ENCODE peak calls at places on chromosomes 13 and 19, in four cellular contexts. One of them, this sample, is unnamed.

GRCh38 chr13:83882626-83882959 is 319 bp upstream of the SLITRK1 start:
- DNase-seq in neural progenitor cell: no peak
- DNase-seq in H1: no peak
- DNase-seq in lung: no peak
- DNase-seq in this sample: no peak

GRCh38 chr19:23772668-23773063 is 14.0 kb upstream of the ZNF681 start:
- DNase-seq in neural progenitor cell: no peak
- DNase-seq in lung: no peak
- DNase-seq in H1: no peak
- DNase-seq in this sample: no peak

GRCh38 chr19:12195501-12195860 is 32.6 kb downstream of the ZNF136 start:
- DNase-seq in H1: no peak
- DNase-seq in neural progenitor cell: no peak
- DNase-seq in lung: no peak
- DNase-seq in this sample: no peak

GRCh38 chr19:45153339-45154063 is 7.3 kb downstream of the NKPD1 start:
- DNase-seq in lung: no peak
- DNase-seq in H1: no peak
- DNase-seq in neural progenitor cell: peak
- DNase-seq in this sample: peak

GRCh38 chr19:51365211-51366049 is 758 bp downstream of the ETFB start:
- DNase-seq in neural progenitor cell: no peak
- DNase-seq in H1: no peak
- DNase-seq in lung: no peak
- DNase-seq in this sample: peak

GRCh38 chr13:51212808-51213728 is 9.1 kb upstream of the FAM124A start:
- DNase-seq in H1: no peak
- DNase-seq in lung: no peak
- DNase-seq in neural progenitor cell: no peak
- DNase-seq in this sample: no peak

GRCh38 chr13:44373601-44374347 is at the start of gene SERP2:
- DNase-seq in lung: no peak
- DNase-seq in H1: peak
- DNase-seq in neural progenitor cell: peak
- DNase-seq in this sample: peak

GRCh38 chr13:39350461-39350881 is 252.5 kb downstream of the LHFPL6 start:
- DNase-seq in H1: no peak
- DNase-seq in neural progenitor cell: peak
- DNase-seq in lung: no peak
- DNase-seq in this sample: no peak

GRCh38 chr13:29561918-29562317 is 33.6 kb downstream of the SLC7A1 start:
- DNase-seq in lung: no peak
- DNase-seq in neural progenitor cell: no peak
- DNase-seq in H1: no peak
- DNase-seq in this sample: no peak

GRCh38 chr13:97141564-97142005 is 80.5 kb upstream of the MBNL2 start:
- DNase-seq in H1: peak
- DNase-seq in neural progenitor cell: peak
- DNase-seq in lung: peak
- DNase-seq in this sample: peak

GRCh38 chr13:86002921-86003488 is 203.8 kb upstream of the SLITRK6 start:
- DNase-seq in neural progenitor cell: peak
- DNase-seq in H1: no peak
- DNase-seq in lung: no peak
- DNase-seq in this sample: no peak

GRCh38 chr19:33509774-33510173 is 11.8 kb downstream of the PEPD start:
- DNase-seq in neural progenitor cell: no peak
- DNase-seq in lung: no peak
- DNase-seq in H1: no peak
- DNase-seq in this sample: no peak

GRCh38 chr13:100363351-100363750 is 225.2 kb downstream of the GGACT start:
- DNase-seq in H1: no peak
- DNase-seq in lung: no peak
- DNase-seq in neural progenitor cell: no peak
- DNase-seq in this sample: no peak

GRCh38 chr13:59476376-59476775 is 687.4 kb downstream of the DIAPH3 start:
- DNase-seq in H1: no peak
- DNase-seq in neural progenitor cell: no peak
- DNase-seq in lung: no peak
- DNase-seq in this sample: no peak

GRCh38 chr19:31387662-31388175 is 38.5 kb upstream of the TSHZ3 start:
- DNase-seq in lung: no peak
- DNase-seq in neural progenitor cell: peak
- DNase-seq in H1: no peak
- DNase-seq in this sample: no peak

GRCh38 chr13:62678039-62678438 is 1262.4 kb upstream of the PCDH20 start:
- DNase-seq in neural progenitor cell: no peak
- DNase-seq in H1: no peak
- DNase-seq in lung: no peak
- DNase-seq in this sample: no peak

GRCh38 chr13:39803156-39803555 is 147.7 kb downstream of the COG6 start:
- DNase-seq in lung: no peak
- DNase-seq in neural progenitor cell: no peak
- DNase-seq in H1: no peak
- DNase-seq in this sample: no peak

GRCh38 chr13:79711631-79712030 is 230.7 kb downstream of the NDFIP2 start:
- DNase-seq in lung: no peak
- DNase-seq in neural progenitor cell: no peak
- DNase-seq in H1: no peak
- DNase-seq in this sample: no peak

GRCh38 chr13:110470272-110471009 is 91.1 kb downstream of the RAB20 start:
- DNase-seq in H1: no peak
- DNase-seq in lung: no peak
- DNase-seq in neural progenitor cell: no peak
- DNase-seq in this sample: no peak

GRCh38 chr19:29967623-29968022 is 25.6 kb downstream of the URI1 start:
- DNase-seq in H1: no peak
- DNase-seq in lung: no peak
- DNase-seq in neural progenitor cell: no peak
- DNase-seq in this sample: peak

GRCh38 chr13:99465454-99465853 is 35.8 kb upstream of the TM9SF2 start:
- DNase-seq in neural progenitor cell: no peak
- DNase-seq in H1: no peak
- DNase-seq in lung: no peak
- DNase-seq in this sample: no peak

GRCh38 chr13:28046981-28047380 is 53.4 kb downstream of the FLT3 start:
- DNase-seq in lung: no peak
- DNase-seq in H1: no peak
- DNase-seq in neural progenitor cell: no peak
- DNase-seq in this sample: no peak

GRCh38 chr19:21022996-21023395 is 2.5 kb downstream of the ZNF430 start:
- DNase-seq in neural progenitor cell: no peak
- DNase-seq in H1: no peak
- DNase-seq in lung: no peak
- DNase-seq in this sample: no peak

GRCh38 chr19:17321655-17322489 is 12.5 kb downstream of the DDA1 start:
- DNase-seq in neural progenitor cell: no peak
- DNase-seq in H1: no peak
- DNase-seq in lung: no peak
- DNase-seq in this sample: no peak

GRCh38 chr13:112428704-112429103 is 52.5 kb downstream of the SPACA7 start:
- DNase-seq in lung: no peak
- DNase-seq in neural progenitor cell: no peak
- DNase-seq in H1: no peak
- DNase-seq in this sample: no peak

GRCh38 chr19:14149011-14149410 is 12.6 kb upstream of the ASF1B start:
- DNase-seq in neural progenitor cell: no peak
- DNase-seq in lung: no peak
- DNase-seq in H1: no peak
- DNase-seq in this sample: no peak

GRCh38 chr13:52845766-52846566 is 2.5 kb downstream of the PCDH8 start:
- DNase-seq in lung: no peak
- DNase-seq in H1: no peak
- DNase-seq in neural progenitor cell: peak
- DNase-seq in this sample: peak

GRCh38 chr13:19862511-19863313 is 737 bp downstream of the ZMYM5 start:
- DNase-seq in neural progenitor cell: peak
- DNase-seq in H1: no peak
- DNase-seq in lung: peak
- DNase-seq in this sample: peak

GRCh38 chr19:7772752-7773291 is 9.8 kb downstream of the CLEC4M start:
- DNase-seq in neural progenitor cell: no peak
- DNase-seq in lung: no peak
- DNase-seq in H1: no peak
- DNase-seq in this sample: no peak

GRCh38 chr19:3626473-3627350 is at the start of gene CACTIN:
- DNase-seq in lung: peak
- DNase-seq in neural progenitor cell: peak
- DNase-seq in H1: peak
- DNase-seq in this sample: peak
- TF ChIP-seq CTCF in lung: no peak
- TF ChIP-seq CTCF in neural progenitor cell: no peak
- TF ChIP-seq CTCF in H1: peak
- TF ChIP-seq CTCF in this sample: peak

GRCh38 chr19:1210227-1210538 is 4.6 kb downstream of the STK11 start:
- DNase-seq in lung: no peak
- DNase-seq in neural progenitor cell: no peak
- DNase-seq in H1: no peak
- DNase-seq in this sample: peak
- TF ChIP-seq CTCF in lung: no peak
- TF ChIP-seq CTCF in neural progenitor cell: no peak
- TF ChIP-seq CTCF in H1: no peak
- TF ChIP-seq CTCF in this sample: no peak

GRCh38 chr19:34975056-34975455 is 11.0 kb upstream of the ZNF792 start:
- DNase-seq in H1: no peak
- DNase-seq in neural progenitor cell: no peak
- DNase-seq in lung: no peak
- DNase-seq in this sample: no peak
- TF ChIP-seq CTCF in H1: no peak
- TF ChIP-seq CTCF in neural progenitor cell: no peak
- TF ChIP-seq CTCF in lung: no peak
- TF ChIP-seq CTCF in this sample: no peak

DNA sequence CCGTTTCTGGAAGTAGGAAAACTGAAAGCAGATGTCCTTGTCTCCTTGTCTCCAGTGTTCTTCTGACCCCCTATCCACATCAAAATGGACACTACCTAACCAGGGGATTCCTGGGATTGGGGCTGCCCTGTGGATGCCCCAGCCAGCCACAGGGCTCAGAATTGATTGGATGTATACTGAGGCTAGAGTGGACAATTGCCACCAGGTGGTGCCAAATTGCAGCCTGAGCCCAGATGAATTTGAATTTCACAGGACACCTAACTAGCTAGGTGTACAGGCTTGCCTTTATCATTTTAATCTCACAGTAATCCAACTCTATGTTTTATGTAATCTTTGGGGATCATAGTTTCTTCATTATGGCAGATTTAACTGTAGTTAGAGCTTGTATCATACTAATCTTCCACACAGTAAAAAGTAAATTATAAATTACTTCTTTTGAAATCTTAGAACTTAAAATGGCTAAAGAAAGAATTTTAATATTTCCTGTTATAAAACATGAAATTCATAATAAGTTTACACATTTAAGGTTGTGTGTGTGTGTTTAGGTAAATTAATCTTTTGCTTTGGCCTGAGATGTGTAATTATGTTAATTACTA is 58.0 kb downstream of the PIBF1 start:
- DNase-seq in H1: no peak
- DNase-seq in neural progenitor cell: peak
- DNase-seq in lung: peak
- DNase-seq in this sample: peak
- TF ChIP-seq CTCF in H1: peak
- TF ChIP-seq CTCF in neural progenitor cell: peak
- TF ChIP-seq CTCF in lung: peak
- TF ChIP-seq CTCF in this sample: peak

DNA sequence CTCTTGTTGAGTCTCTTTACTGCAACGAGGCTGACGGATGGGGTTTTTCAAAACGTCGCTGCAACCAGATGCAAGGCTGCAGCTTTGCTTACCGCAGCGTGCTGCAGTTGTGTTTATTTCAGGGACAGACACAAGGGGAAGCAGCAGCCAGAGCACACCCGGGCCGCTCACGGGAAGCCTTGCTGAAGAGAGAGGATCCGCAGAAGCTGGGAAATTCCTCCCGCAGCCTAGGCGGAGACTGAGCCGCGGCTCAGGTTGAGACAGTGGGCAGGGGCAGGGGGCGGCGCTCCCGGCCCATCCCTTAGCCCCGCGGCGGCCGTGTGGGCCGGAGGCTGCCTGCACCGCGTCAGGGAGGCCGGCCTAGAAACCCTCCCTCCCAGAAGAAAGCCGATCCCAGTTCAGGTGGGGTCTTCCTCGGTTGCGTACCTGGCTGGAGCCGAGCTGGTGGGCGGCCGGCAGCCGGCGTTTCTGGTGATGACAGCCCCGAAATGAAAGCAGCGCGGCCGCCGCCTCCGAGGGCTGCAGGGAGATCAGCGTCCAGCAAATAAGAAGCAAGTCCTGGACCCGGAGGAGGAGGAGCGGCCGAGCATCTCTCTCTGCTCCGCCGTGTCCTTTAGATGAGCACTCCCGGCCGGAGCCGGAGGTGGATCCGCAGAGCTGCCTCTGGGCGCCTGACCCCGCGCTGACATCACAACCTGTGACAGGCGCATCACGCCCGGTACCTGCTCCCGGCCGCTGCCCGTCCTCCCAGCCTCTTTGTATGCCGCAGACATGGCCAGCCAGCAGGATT is at the start of gene FRY:
- DNase-seq in neural progenitor cell: peak
- DNase-seq in lung: peak
- DNase-seq in H1: peak
- DNase-seq in this sample: peak
- TF ChIP-seq CTCF in neural progenitor cell: peak
- TF ChIP-seq CTCF in lung: no peak
- TF ChIP-seq CTCF in H1: no peak
- TF ChIP-seq CTCF in this sample: no peak

GRCh38 chr19:10767726-10768125 is 49.8 kb downstream of the DNM2 start:
- DNase-seq in lung: no peak
- DNase-seq in H1: no peak
- DNase-seq in neural progenitor cell: no peak
- DNase-seq in this sample: no peak

GRCh38 chr19:10766681-10767201 is 48.9 kb downstream of the DNM2 start:
- DNase-seq in neural progenitor cell: no peak
- DNase-seq in H1: no peak
- DNase-seq in lung: no peak
- DNase-seq in this sample: peak

GRCh38 chr19:10768936-10769335 is 51.1 kb downstream of the DNM2 start:
- DNase-seq in lung: no peak
- DNase-seq in neural progenitor cell: no peak
- DNase-seq in H1: no peak
- DNase-seq in this sample: no peak

GRCh38 chr19:10768369-10768768 is 50.5 kb downstream of the DNM2 start:
- DNase-seq in lung: no peak
- DNase-seq in H1: no peak
- DNase-seq in neural progenitor cell: no peak
- DNase-seq in this sample: no peak

GRCh38 chr19:10769533-10770491 is 51.9 kb downstream of the DNM2 start:
- DNase-seq in neural progenitor cell: peak
- DNase-seq in lung: no peak
- DNase-seq in H1: no peak
- DNase-seq in this sample: peak
- TF ChIP-seq CTCF in neural progenitor cell: peak
- TF ChIP-seq CTCF in lung: no peak
- TF ChIP-seq CTCF in H1: peak
- TF ChIP-seq CTCF in this sample: peak